ENCODE peak calls at places on chromosome 22, in ten cellular contexts. Q, N, Y, T, G, K, R, V, Z and C are unnamed samples.

GRCh38 chr22:37661160-37661924 is 2.8 kb downstream of the PDXP start:
- DNase-seq in Q (peak; percentile 60), N (peak; percentile 48), Y (no peak), T (no peak), G (no peak), K (no peak), R (no peak), V (no peak), Z (peak; percentile 64), C (no peak)

GRCh38 chr22:41178425-41178975 is 26.6 kb upstream of the L3MBTL2 start:
- DNase-seq in Q (no peak), N (peak; percentile 76), Y (peak; percentile 70), T (no peak), G (no peak), K (no peak), R (no peak), V (peak; percentile 45), Z (no peak), C (no peak)

GRCh38 chr22:47005506-47006408 is 243.3 kb downstream of the TBC1D22A start:
- DNase-seq in Q (no peak), N (no peak), Y (no peak), T (no peak), G (no peak), K (no peak), R (no peak), V (no peak), Z (no peak), C (no peak)

GRCh38 chr22:37229012-37229804 is 14.9 kb downstream of the RAC2 start:
- DNase-seq in Q (no peak), N (no peak), Y (no peak), T (peak; percentile 14), G (peak; percentile 10), K (no peak), R (no peak), V (no peak), Z (no peak), C (peak; percentile 62)

GRCh38 chr22:33476716-33477115 is 418.5 kb upstream of the SYN3 start:
- DNase-seq in Q (no peak), N (no peak), Y (no peak), T (peak; percentile 24), G (peak; percentile 52), K (peak; percentile 24), R (no peak), V (no peak), Z (no peak), C (no peak)

GRCh38 chr22:38462960-38463784 is 4.7 kb upstream of the KDELR3 start:
- DNase-seq in Q (no peak), N (no peak), Y (peak; percentile 78), T (no peak), G (no peak), K (no peak), R (no peak), V (no peak), Z (peak; percentile 84), C (no peak)

GRCh38 chr22:48477031-48477721 is 1350.5 kb downstream of the BRD1 start:
- DNase-seq in Q (no peak), N (peak; percentile 56), Y (peak; percentile 35), T (no peak), G (no peak), K (no peak), R (no peak), V (peak; percentile 77), Z (no peak), C (no peak)

GRCh38 chr22:30871391-30872281 is 96.9 kb downstream of the MORC2 start:
- DNase-seq in Q (no peak), N (no peak), Y (no peak), T (no peak), G (no peak), K (no peak), R (no peak), V (no peak), Z (no peak), C (no peak)

GRCh38 chr22:46374663-46375474 is 39.4 kb downstream of the TRMU start:
- DNase-seq in Q (no peak), N (no peak), Y (no peak), T (no peak), G (no peak), K (peak; percentile 85), R (no peak), V (no peak), Z (no peak), C (no peak)

GRCh38 chr22:44427506-44428470 is 70.2 kb downstream of the RTL6 start:
- DNase-seq in Q (no peak), N (no peak), Y (no peak), T (no peak), G (no peak), K (no peak), R (no peak), V (no peak), Z (no peak), C (no peak)

GRCh38 chr22:38422615-38423511 is 32.1 kb downstream of the KCNJ4 start:
- DNase-seq in Q (peak; percentile 72), N (peak; percentile 91), Y (no peak), T (no peak), G (peak; percentile 55), K (peak; percentile 43), R (no peak), V (no peak), Z (no peak), C (no peak)

GRCh38 chr22:26835929-26836528 is 178.6 kb downstream of the MIAT start:
- DNase-seq in Q (peak; percentile 2), N (peak; percentile 48), Y (no peak), T (peak; percentile 40), G (peak; percentile 5), K (peak; percentile 44), R (peak; percentile 0), V (no peak), Z (peak; percentile 70), C (peak; percentile 22)